ENCODE peak calls at places on chromosomes 13 and 19, in four cellular contexts. I is HepG2, K is HEK293T, J is GM12878. B is an unnamed sample.

GRCh38 chr13:47226516-47226915 is 329.7 kb upstream of the HTR2A start:
- DNase-seq in I (no peak), J (no peak), K (no peak), B (no peak)

GRCh38 chr13:20772401-20773131 is 1.2 kb downstream of the EEF1AKMT1 start:
- DNase-seq in K (no peak), I (no peak), J (no peak), B (no peak)

GRCh38 chr19:6108721-6109633 is 1.3 kb downstream of the RFX2 start:
- DNase-seq in I (no peak), K (no peak), J (no peak), B (peak; percentile 54)

GRCh38 chr13:36599641-36600040 is 74.2 kb upstream of the SERTM1 start:
- DNase-seq in I (no peak), J (no peak), K (no peak), B (no peak)

GRCh38 chr13:37417042-37417441 is 181.5 kb downstream of the POSTN start:
- DNase-seq in J (no peak), K (no peak), I (no peak), B (no peak)

GRCh38 chr19:18536475-18536874 is 6.9 kb downstream of the FKBP8 start:
- DNase-seq in K (no peak), I (no peak), J (no peak), B (no peak)

GRCh38 chr13:106109391-106109791 is 426.1 kb downstream of the EFNB2 start:
- DNase-seq in J (no peak), K (no peak), I (no peak), B (no peak)

GRCh38 chr19:42032428-42032827 is 37.6 kb downstream of the GRIK5 start:
- DNase-seq in I (no peak), J (no peak), K (peak; percentile 47), B (peak; percentile 43)

GRCh38 chr19:14536926-14537692 is 7.7 kb downstream of the TECR start:
- DNase-seq in J (no peak), K (peak; percentile 84), I (no peak), B (peak; percentile 94)

GRCh38 chr13:114079601-114080536 is 52.6 kb downstream of the RASA3 start:
- DNase-seq in K (no peak), J (no peak), I (no peak), B (no peak)

GRCh38 chr19:49465371-49465770 is 8.6 kb upstream of the FLT3LG start:
- DNase-seq in I (no peak), K (no peak), J (no peak), B (no peak)

GRCh38 chr13:73307481-73307880 is 248.7 kb downstream of the KLF5 start:
- DNase-seq in J (no peak), I (no peak), K (no peak), B (no peak)

GRCh38 chr19:12139309-12139708 is 841 bp downstream of the ZNF20 start:
- DNase-seq in K (no peak), I (no peak), J (no peak), B (no peak)

GRCh38 chr19:19524053-19524452 is 4.7 kb upstream of the YJEFN3 start:
- DNase-seq in K (no peak), I (no peak), J (no peak), B (no peak)

GRCh38 chr13:84366484-84366883 is 484.2 kb upstream of the SLITRK1 start:
- DNase-seq in J (no peak), K (no peak), I (no peak), B (no peak)

GRCh38 chr19:45879055-45879454 is 6.9 kb downstream of the IRF2BP1 start:
- DNase-seq in K (no peak), J (no peak), I (no peak), B (no peak)

DNA sequence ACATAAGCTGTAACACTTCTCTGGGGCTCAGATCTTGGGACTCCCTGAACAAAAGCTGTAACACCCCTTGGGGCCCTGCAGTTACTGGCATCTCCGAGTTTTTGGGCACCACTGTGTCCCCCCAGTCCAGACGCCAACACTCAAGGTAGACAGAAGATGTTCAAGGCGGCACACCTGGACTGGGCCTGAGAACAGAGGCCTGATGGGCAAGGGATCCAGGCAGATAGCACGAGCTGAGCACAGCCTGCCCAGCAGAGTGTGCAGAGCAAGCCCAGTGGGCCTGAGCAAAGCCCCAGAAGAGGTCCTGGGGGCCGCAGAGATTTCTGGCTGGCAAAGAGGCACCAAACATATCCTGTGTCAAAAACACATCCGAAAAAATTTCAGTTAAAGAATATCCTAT is 1163.3 kb upstream of the PRR20A start:
- DNase-seq in K (no peak), I (no peak), J (no peak), B (no peak)
- TF ChIP-seq SP1 in K (no peak), I (no peak), J (no peak), B (no peak)

GRCh38 chr19:48308695-48309586 is 16.4 kb upstream of the EMP3 start:
- DNase-seq in I (peak; percentile 71), K (no peak), J (no peak), B (no peak)
- TF ChIP-seq SUZ12 in I (no peak), K (no peak), J (no peak), B (no peak)

DNA sequence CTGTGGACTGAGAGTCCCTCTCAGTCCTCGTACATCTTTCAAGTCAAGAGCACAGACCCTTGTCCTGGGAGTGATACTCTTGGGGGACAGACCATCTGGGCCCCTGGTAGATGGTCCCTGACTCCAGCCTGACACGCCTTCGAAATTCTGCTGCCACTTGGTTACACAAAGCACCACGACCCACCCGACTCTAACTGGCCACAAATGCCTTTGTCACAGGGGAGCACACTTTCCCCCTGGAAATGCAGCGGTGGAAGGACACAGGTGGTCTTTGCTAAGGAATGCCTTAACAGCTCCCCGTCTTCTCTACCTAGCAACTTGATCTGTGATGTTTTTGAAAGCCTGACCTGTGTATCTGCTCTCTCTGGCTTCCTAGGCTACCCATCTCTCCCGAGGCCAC is 13.8 kb upstream of the DHRS12 start:
- DNase-seq in I (no peak), J (no peak), K (no peak), B (no peak)
- TF ChIP-seq SP1 in I (no peak), J (no peak), K (no peak), B (no peak)

GRCh38 chr19:30332445-30333234 is 39.5 kb upstream of the ZNF536 start:
- DNase-seq in I (no peak), K (no peak), J (no peak), B (no peak)
- TF ChIP-seq SUZ12 in I (no peak), K (no peak), J (no peak), B (no peak)

DNA sequence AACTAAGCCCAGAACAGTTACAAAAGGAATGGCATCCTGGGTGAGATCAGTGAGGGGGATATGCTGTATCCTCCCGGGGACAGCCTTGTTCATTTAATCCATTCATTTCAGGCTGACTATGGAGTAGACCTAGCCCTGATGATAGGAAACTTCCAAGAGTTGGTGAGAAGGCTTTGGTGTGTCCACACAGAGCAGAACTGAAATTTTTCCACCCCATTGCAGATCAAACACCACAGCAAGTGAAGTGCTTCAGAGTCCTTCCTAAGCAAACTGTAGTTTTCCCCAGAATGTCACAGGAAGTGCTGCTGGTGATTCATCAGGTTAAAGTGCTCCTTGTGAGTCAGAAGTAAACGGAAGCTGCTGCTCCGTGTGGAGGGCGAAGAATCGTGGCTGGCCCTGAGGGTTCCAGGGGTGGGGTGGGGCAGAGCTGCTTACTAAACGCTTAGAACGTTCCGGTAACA is 113.2 kb downstream of the TEX26 start:
- DNase-seq in I (peak; percentile 69), K (no peak), J (peak; percentile 37), B (no peak)
- TF ChIP-seq SP1 in I (no peak), K (no peak), J (no peak), B (no peak)

B was measured in H1.